ENCODE peak calls at places on chromosomes 3 and 15, in seven cellular contexts. V is PC-3, P is HCT116, S is OCI-LY7, Z is GM23248, O is GM23338, Y is hepatocyte. I is an unnamed sample.

GRCh38 chr3:170419301-170420087 is 826 bp downstream of the CLDN11 start:
- DNase-seq in S (no peak), P (no peak), V (no peak), O (peak), Z (peak), Y (peak), I (no peak)

GRCh38 chr15:63848881-63849551 is 15.3 kb upstream of the HERC1 start:
- DNase-seq in Y (no peak), Z (no peak), P (no peak), V (no peak), O (no peak), S (no peak), I (no peak)

GRCh38 chr3:136078421-136079364 is 113.2 kb downstream of the PPP2R3A start:
- DNase-seq in P (no peak), Z (peak), O (peak), V (peak), Y (peak), S (peak), I (peak)

GRCh38 chr15:61227269-61228024 is 1.7 kb downstream of the RORA start:
- DNase-seq in O (peak), P (no peak), Z (peak), S (no peak), Y (peak), V (peak), I (no peak)

GRCh38 chr15:74613953-74614743 is 1.5 kb upstream of the CLK3 start:
- DNase-seq in V (no peak), Y (no peak), S (no peak), P (no peak), Z (no peak), O (peak), I (no peak)

GRCh38 chr3:127857270-127857801 is 35.0 kb upstream of the MGLL start:
- DNase-seq in Y (no peak), Z (no peak), S (peak), O (no peak), V (no peak), P (no peak), I (no peak)

GRCh38 chr3:8313591-8314298 is 187.9 kb upstream of the LMCD1 start:
- DNase-seq in P (no peak), Z (no peak), O (no peak), V (no peak), S (no peak), Y (peak), I (no peak)

GRCh38 chr3:52065264-52065756 is 8.9 kb upstream of the DUSP7 start:
- DNase-seq in P (no peak), Z (no peak), S (no peak), Y (no peak), V (no peak), O (no peak), I (no peak)

GRCh38 chr3:126364731-126365301 is 7.6 kb upstream of the KLF15 start:
- DNase-seq in Z (no peak), V (no peak), P (no peak), Y (no peak), S (peak), O (no peak), I (peak)

GRCh38 chr15:49927462-49927861 is 191.6 kb downstream of the ATP8B4 start:
- DNase-seq in O (no peak), Z (peak), Y (no peak), V (no peak), P (no peak), S (no peak), I (no peak)

GRCh38 chr3:194998948-194999347 is 272.0 kb downstream of the XXYLT1 start:
- DNase-seq in P (no peak), Z (no peak), Y (no peak), V (no peak), S (no peak), O (no peak), I (no peak)

GRCh38 chr3:105304487-105304886 is 62.2 kb upstream of the ALCAM start:
- DNase-seq in O (no peak), Z (no peak), Y (peak), P (no peak), S (no peak), V (no peak), I (no peak)

GRCh38 chr15:36612063-36612788 is 32.8 kb downstream of the CDIN1 start:
- DNase-seq in Z (peak), Y (peak), V (peak), O (no peak), P (peak), S (no peak), I (no peak)

GRCh38 chr15:28948036-28948435 is 62.3 kb downstream of the APBA2 start:
- DNase-seq in Z (no peak), P (no peak), V (no peak), O (no peak), S (no peak), Y (no peak), I (no peak)

GRCh38 chr3:9767418-9767817 is 2.3 kb downstream of the CAMK1 start:
- DNase-seq in Z (no peak), V (no peak), Y (no peak), O (no peak), P (no peak), S (no peak), I (no peak)

GRCh38 chr3:172803489-172803888 is 53.0 kb downstream of the ECT2 start:
- DNase-seq in Y (no peak), Z (no peak), P (no peak), S (no peak), O (no peak), V (no peak), I (no peak)

GRCh38 chr15:75233504-75234190 is 24.5 kb upstream of the GOLGA6C start:
- DNase-seq in V (no peak), Z (no peak), O (no peak), P (no peak), S (no peak), Y (no peak), I (no peak)

GRCh38 chr3:171282041-171282440 is 178.2 kb downstream of the TNIK start:
- DNase-seq in V (no peak), Z (peak), P (no peak), S (no peak), Y (no peak), O (no peak), I (no peak)

GRCh38 chr3:73786346-73786807 is 161.6 kb upstream of the PDZRN3 start:
- DNase-seq in Z (peak), S (no peak), Y (peak), O (no peak), P (no peak), V (peak), I (no peak)

GRCh38 chr3:123258811-123259420 is 57.2 kb downstream of the SEC22A start:
- DNase-seq in V (peak), S (peak), Y (peak), Z (peak), P (peak), O (peak), I (peak)

GRCh38 chr3:43894176-43895049 is 203.7 kb downstream of the ABHD5 start:
- DNase-seq in O (peak), P (peak), S (peak), V (no peak), Z (peak), Y (peak), I (peak)

GRCh38 chr3:8529197-8529637 is 27.6 kb downstream of the LMCD1 start:
- DNase-seq in O (peak), Z (peak), P (no peak), S (no peak), V (no peak), Y (peak), I (no peak)

GRCh38 chr15:79608041-79608440 is 175.9 kb downstream of the MINAR1 start:
- DNase-seq in P (no peak), Y (no peak), V (no peak), S (no peak), O (no peak), Z (no peak), I (no peak)

GRCh38 chr15:70347321-70347720 is 249.6 kb upstream of the TLE3 start:
- DNase-seq in O (no peak), S (no peak), P (no peak), Z (no peak), V (no peak), Y (no peak), I (no peak)

GRCh38 chr3:9784876-9785443 is 7.3 kb downstream of the TADA3 start:
- DNase-seq in Z (no peak), P (no peak), V (no peak), Y (no peak), S (no peak), O (no peak), I (no peak)

GRCh38 chr15:23687143-23687470 is at the start of gene NDN:
- DNase-seq in S (no peak), V (no peak), Z (peak), Y (peak), P (no peak), O (peak), I (no peak)

GRCh38 chr15:38593523-38593922 is 28.9 kb upstream of the RASGRP1 start:
- DNase-seq in O (no peak), S (no peak), Z (peak), P (no peak), Y (no peak), V (peak), I (no peak)

GRCh38 chr15:52161406-52161966 is 29.7 kb downstream of the GNB5 start:
- DNase-seq in Y (no peak), Z (no peak), P (no peak), V (no peak), S (no peak), O (no peak), I (no peak)

GRCh38 chr15:63846022-63846544 is 12.3 kb upstream of the HERC1 start:
- DNase-seq in S (no peak), O (no peak), V (no peak), Z (no peak), Y (no peak), P (no peak), I (no peak)

GRCh38 chr15:58487041-58487723 is 55.4 kb downstream of the LIPC start:
- DNase-seq in V (no peak), S (no peak), Y (no peak), P (no peak), Z (peak), O (no peak), I (no peak)

GRCh38 chr3:52682016-52682415 is 3.7 kb downstream of the PBRM1 start:
- DNase-seq in V (peak), Z (peak), P (peak), S (no peak), Y (peak), O (peak), I (no peak)

GRCh38 chr15:49644364-49644794 is 23.5 kb downstream of the DTWD1 start:
- DNase-seq in V (no peak), Y (no peak), O (peak), Z (peak), P (no peak), S (no peak), I (no peak)

GRCh38 chr3:62139957-62140356 is 233.4 kb downstream of the FEZF2 start:
- DNase-seq in O (no peak), V (no peak), P (no peak), Y (no peak), S (no peak), Z (peak), I (no peak)

GRCh38 chr3:62446337-62446940 is 73.1 kb upstream of the FEZF2 start:
- DNase-seq in S (no peak), V (no peak), P (no peak), Z (no peak), O (no peak), Y (no peak), I (no peak)

GRCh38 chr3:58383904-58384303 is 49.7 kb downstream of the PDHB start:
- DNase-seq in V (peak), Y (peak), P (peak), Z (peak), S (no peak), O (no peak), I (no peak)

GRCh38 chr3:158950131-158950901 is 148.5 kb downstream of the MFSD1 start:
- DNase-seq in P (no peak), O (no peak), V (peak), Y (no peak), S (no peak), Z (no peak), I (no peak)
- TF ChIP-seq EZH2phosphoT487 in P (no peak), O (no peak), V (no peak), Y (no peak), S (no peak), Z (no peak), I (no peak)

GRCh38 chr15:83378921-83379561 is 68.1 kb upstream of the SH3GL3 start:
- DNase-seq in S (no peak), O (peak), P (peak), V (peak), Z (no peak), Y (no peak), I (no peak)
- H3K4me3 ChIP-seq in S (no peak), O (peak), P (peak), V (peak), Z (peak), Y (no peak), I (no peak)

GRCh38 chr3:120797857-120798256 is 55.3 kb downstream of the GTF2E1 start:
- DNase-seq in Z (no peak), O (no peak), V (no peak), S (no peak), P (no peak), Y (no peak), I (no peak)
- H3K4me2 ChIP-seq in Z (no peak), O (peak), V (no peak), S (no peak), P (no peak), Y (no peak), I (no peak)

GRCh38 chr3:134600685-134601502 is 49.9 kb downstream of the KY start:
- DNase-seq in S (peak), Y (peak), V (peak), O (peak), P (peak), Z (peak), I (peak)
- TF ChIP-seq EZH2phosphoT487 in S (no peak), Y (no peak), V (no peak), O (no peak), P (no peak), Z (no peak), I (no peak)

DNA sequence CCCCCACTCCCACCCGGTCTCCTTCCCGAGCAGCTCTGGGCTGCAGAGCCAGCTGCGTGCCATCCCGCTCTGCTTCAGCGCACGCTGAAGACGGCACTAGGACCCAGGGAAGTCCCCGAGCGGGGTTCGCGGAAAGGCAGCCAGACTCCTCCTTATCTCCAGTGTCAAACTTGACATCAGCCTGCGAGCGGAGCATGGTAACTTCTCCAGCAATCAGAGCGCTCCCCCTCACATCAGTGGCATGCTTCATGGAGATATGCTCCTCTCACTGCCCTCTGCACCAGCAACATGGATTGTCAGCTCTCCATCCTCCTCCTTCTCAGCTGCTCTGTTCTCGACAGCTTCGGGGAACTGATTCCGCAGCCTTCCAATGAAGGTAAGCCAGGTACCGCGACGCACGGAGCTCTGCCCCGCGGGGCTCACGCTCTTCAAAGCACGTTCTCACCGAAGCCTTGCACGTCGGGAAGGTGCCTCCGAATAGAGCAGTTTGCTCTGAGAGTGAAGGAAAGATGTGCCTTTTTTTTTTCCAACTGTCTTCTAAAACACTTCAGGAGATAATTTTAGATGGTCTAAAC is at the start of gene EPHA3:
- DNase-seq in Z (peak), Y (peak), S (no peak), P (no peak), O (peak), V (no peak), I (peak)
- H3K4me3 ChIP-seq in Z (peak), Y (peak), S (no peak), P (no peak), O (peak), V (peak), I (peak)

I was measured in MM.1S.